ENCODE peak calls at places on chromosomes 12 and 14, in five cellular contexts. O, E, Z, B and K are unnamed samples. For H3K27me3, the result is how much of the 10 kb centered on the place peaks cover.

GRCh38 chr14:103519043-103519836 is 3.4 kb downstream of the CKB start:
- DNase-seq in O (peak), B (peak), E (no peak), Z (no peak), K (no peak)

GRCh38 chr14:60563113-60563512 is 54.2 kb downstream of the SIX6 start:
- DNase-seq in B (no peak), E (no peak), Z (no peak), O (peak), K (no peak)

GRCh38 chr12:90163975-90164374 is 455.3 kb upstream of the ATP2B1 start:
- DNase-seq in O (no peak), B (no peak), E (no peak), Z (no peak), K (no peak)

GRCh38 chr14:104536942-104537612 is 42.5 kb upstream of the C14orf180 start:
- DNase-seq in B (peak), Z (no peak), E (no peak), O (peak), K (no peak)

GRCh38 chr14:100536721-100537700 is 50.2 kb downstream of the BEGAIN start:
- DNase-seq in Z (no peak), B (no peak), E (no peak), O (no peak), K (no peak)

GRCh38 chr12:131177599-131177998 is 223.9 kb downstream of the ADGRD1 start:
- DNase-seq in O (no peak), B (no peak), Z (no peak), E (no peak), K (no peak)

GRCh38 chr12:86730233-86730632 is 474.0 kb upstream of the MGAT4C start:
- DNase-seq in E (no peak), B (no peak), Z (no peak), O (no peak), K (no peak)

GRCh38 chr14:77638738-77639137 is 22.3 kb upstream of the SPTLC2 start:
- DNase-seq in B (peak), Z (no peak), E (no peak), O (peak), K (no peak)

GRCh38 chr12:119804011-119804641 is 73.0 kb downstream of the CIT start:
- DNase-seq in E (peak), B (peak), O (peak), Z (peak), K (no peak)
- TF ChIP-seq CTCF in E (peak), B (peak), O (peak), Z (peak), K (no peak)

GRCh38 chr12:47982770-47983169 is 19.4 kb downstream of the TMEM106C start:
- DNase-seq in O (no peak), E (no peak), B (no peak), Z (no peak), K (no peak)

GRCh38 chr12:47980779-47981495 is 17.5 kb downstream of the TMEM106C start:
- DNase-seq in Z (no peak), B (no peak), E (no peak), O (no peak), K (no peak)

GRCh38 chr12:47982311-47982710 is 18.9 kb downstream of the TMEM106C start:
- DNase-seq in O (no peak), B (no peak), E (no peak), Z (no peak), K (peak)

GRCh38 chr12:47980172-47980571 is 16.8 kb downstream of the TMEM106C start:
- DNase-seq in E (no peak), B (no peak), O (no peak), Z (no peak), K (no peak)

GRCh38 chr12:47981496-47982260 is 18.3 kb downstream of the TMEM106C start:
- DNase-seq in O (no peak), Z (no peak), E (peak), B (no peak), K (no peak)
- H3K27me3 ChIP-seq in O (under half), Z (under half), E (under half), B (under half), K (under half)

GRCh38 chr12:21941522-21942376 is 523 bp upstream of the ABCC9 start:
- DNase-seq in B (peak), Z (peak), O (peak), E (no peak), K (no peak)

GRCh38 chr12:21945002-21945401 is 3.8 kb upstream of the ABCC9 start:
- DNase-seq in B (no peak), E (no peak), Z (no peak), O (no peak), K (no peak)

GRCh38 chr12:21940549-21940948 is 677 bp downstream of the ABCC9 start:
- DNase-seq in E (no peak), B (no peak), Z (no peak), O (peak), K (no peak)

GRCh38 chr12:21940972-21941521 is at the start of gene ABCC9:
- DNase-seq in Z (peak), B (peak), E (no peak), O (peak), K (no peak)

GRCh38 chr12:21942377-21942703 is 1.1 kb upstream of the ABCC9 start:
- DNase-seq in Z (no peak), B (no peak), E (no peak), O (no peak), K (no peak)
- TF ChIP-seq EZH2 in Z (no peak), B (no peak), E (no peak), O (no peak), K (no peak)

GRCh38 chr14:76091036-76091435 is 60.7 kb upstream of the GPATCH2L start:
- DNase-seq in Z (peak), O (no peak), E (peak), B (peak), K (no peak)
- TF ChIP-seq CTCF in Z (peak), O (peak), E (peak), B (no peak), K (no peak)

GRCh38 chr12:54005853-54006699 is 2.7 kb upstream of the HOXC8 start:
- DNase-seq in Z (peak), O (peak), E (peak), B (peak), K (peak)

GRCh38 chr12:54005531-54005852 is 3.3 kb upstream of the HOXC8 start:
- DNase-seq in Z (no peak), O (no peak), B (no peak), E (no peak), K (no peak)

GRCh38 chr12:54007538-54008259 is 1.1 kb upstream of the HOXC8 start:
- DNase-seq in O (no peak), E (no peak), Z (no peak), B (no peak), K (no peak)

GRCh38 chr12:54008260-54008552 is 579 bp upstream of the HOXC8 start:
- DNase-seq in Z (no peak), B (no peak), E (no peak), O (no peak), K (no peak)

GRCh38 chr12:54006700-54007220 is 2.0 kb upstream of the HOXC8 start:
- DNase-seq in B (peak), Z (no peak), O (no peak), E (no peak), K (no peak)
- H3K27me3 ChIP-seq in B (half or more), Z (half or more), O (half or more), E (half or more), K (half or more)